ENCODE peak calls at places on chromosomes 7 and 10, in eight cellular contexts. P, W, G, O, T, M, Y and N are unnamed samples.

GRCh38 chr7:64880322-64881297 is 22.5 kb upstream of the ZNF273 start:
- DNase-seq in P (no peak), W (no peak), G (no peak), O (no peak), T (no peak), M (no peak), Y (no peak), N (no peak)

GRCh38 chr7:139727151-139727705 is 50.6 kb downstream of the HIPK2 start:
- DNase-seq in P (no peak), W (no peak), G (no peak), O (no peak), T (no peak), M (no peak), Y (no peak), N (no peak)

GRCh38 chr7:149043936-149044335 is 15.6 kb upstream of the PDIA4 start:
- DNase-seq in P (no peak), W (no peak), G (no peak), O (no peak), T (no peak), M (no peak), Y (no peak), N (no peak)

GRCh38 chr10:80081801-80082750 is 3.6 kb downstream of the TMEM254 start:
- DNase-seq in P (no peak), W (peak), G (no peak), O (no peak), T (no peak), M (no peak), Y (no peak), N (no peak)

GRCh38 chr7:41918597-41918996 is 215.7 kb upstream of the INHBA start:
- DNase-seq in P (no peak), W (no peak), G (no peak), O (no peak), T (no peak), M (peak), Y (no peak), N (no peak)

GRCh38 chr10:73785721-73786511 is 510 bp downstream of the ZSWIM8 start:
- DNase-seq in P (peak), W (peak), G (no peak), O (no peak), T (no peak), M (no peak), Y (peak), N (peak)

GRCh38 chr10:9149134-9149533 is 1094.6 kb downstream of the GATA3 start:
- DNase-seq in P (no peak), W (no peak), G (no peak), O (no peak), T (no peak), M (no peak), Y (no peak), N (no peak)

GRCh38 chr10:21396889-21397288 is 128.6 kb downstream of the SKIDA1 start:
- DNase-seq in P (no peak), W (no peak), G (no peak), O (no peak), T (no peak), M (no peak), Y (no peak), N (no peak)

GRCh38 chr7:134660242-134660785 is 13.7 kb downstream of the BPGM start:
- DNase-seq in P (no peak), W (no peak), G (no peak), O (no peak), T (no peak), M (no peak), Y (no peak), N (no peak)

GRCh38 chr10:5963591-5963990 is 13.8 kb downstream of the IL15RA start:
- DNase-seq in P (no peak), W (no peak), G (no peak), O (no peak), T (no peak), M (no peak), Y (no peak), N (no peak)

GRCh38 chr10:117250409-117250808 is 9.5 kb downstream of the SLC18A2 start:
- DNase-seq in P (no peak), W (no peak), G (no peak), O (no peak), T (no peak), M (no peak), Y (no peak), N (no peak)

GRCh38 chr7:73487486-73487885 is 34.6 kb downstream of the BAZ1B start:
- DNase-seq in P (no peak), W (no peak), G (no peak), O (no peak), T (no peak), M (peak), Y (no peak), N (no peak)

GRCh38 chr7:43653466-43653865 is 70.6 kb downstream of the STK17A start:
- DNase-seq in P (no peak), W (no peak), G (no peak), O (no peak), T (no peak), M (no peak), Y (no peak), N (no peak)

GRCh38 chr10:63115732-63116383 is 17.3 kb upstream of the NRBF2 start:
- DNase-seq in P (no peak), W (no peak), G (no peak), O (no peak), T (no peak), M (peak), Y (no peak), N (no peak)

GRCh38 chr7:100728196-100728595 is 5.2 kb upstream of the ZAN start:
- DNase-seq in P (no peak), W (no peak), G (no peak), O (no peak), T (no peak), M (no peak), Y (no peak), N (no peak)

GRCh38 chr7:129845972-129846327 is 106.8 kb downstream of the UBE2H start:
- DNase-seq in P (no peak), W (no peak), G (no peak), O (no peak), T (no peak), M (peak), Y (no peak), N (no peak)

GRCh38 chr7:155348806-155349205 is 51.1 kb downstream of the INSIG1 start:
- DNase-seq in P (no peak), W (no peak), G (no peak), O (no peak), T (no peak), M (no peak), Y (no peak), N (no peak)

GRCh38 chr10:21532694-21533576 is 1.1 kb upstream of the MLLT10 start:
- DNase-seq in P (no peak), W (no peak), G (no peak), O (no peak), T (no peak), M (no peak), Y (no peak), N (no peak)

GRCh38 chr7:67618569-67619543 is 622.2 kb downstream of the TYW1 start:
- DNase-seq in P (no peak), W (peak), G (no peak), O (no peak), T (peak), M (no peak), Y (no peak), N (no peak)

GRCh38 chr10:133226251-133226808 is 3.7 kb upstream of the UTF1 start:
- DNase-seq in P (no peak), W (no peak), G (no peak), O (no peak), T (no peak), M (no peak), Y (no peak), N (no peak)

GRCh38 chr7:142231716-142232115 is 26.1 kb downstream of the PRSS58 start:
- DNase-seq in P (no peak), W (peak), G (no peak), O (no peak), T (no peak), M (no peak), Y (no peak), N (no peak)

GRCh38 chr10:11532329-11532728 is 79.1 kb downstream of the USP6NL start:
- DNase-seq in P (no peak), W (no peak), G (no peak), O (no peak), T (no peak), M (no peak), Y (no peak), N (no peak)

GRCh38 chr10:11823989-11824346 is 812 bp downstream of the PROSER2 start:
- DNase-seq in P (no peak), W (no peak), G (no peak), O (no peak), T (no peak), M (no peak), Y (no peak), N (no peak)

GRCh38 chr10:112955736-112956421 is 5.8 kb downstream of the TCF7L2 start:
- DNase-seq in P (no peak), W (no peak), G (no peak), O (no peak), T (no peak), M (peak), Y (no peak), N (no peak)

GRCh38 chr7:135224027-135224426 is 9.6 kb upstream of the STRA8 start:
- DNase-seq in P (no peak), W (no peak), G (no peak), O (no peak), T (no peak), M (no peak), Y (no peak), N (no peak)

GRCh38 chr7:8149222-8149621 is 112.7 kb downstream of the ICA1 start:
- DNase-seq in P (no peak), W (no peak), G (no peak), O (no peak), T (no peak), M (no peak), Y (no peak), N (no peak)

GRCh38 chr7:22997871-22998515 is 15.9 kb downstream of the HYCC1 start:
- DNase-seq in P (no peak), W (no peak), G (no peak), O (no peak), T (no peak), M (no peak), Y (no peak), N (no peak)

GRCh38 chr10:14560274-14560673 is 214.4 kb downstream of the FAM107B start:
- DNase-seq in P (no peak), W (peak), G (peak), O (no peak), T (no peak), M (no peak), Y (no peak), N (peak)

GRCh38 chr7:119596651-119597050 is 676.3 kb upstream of the KCND2 start:
- DNase-seq in P (no peak), W (no peak), G (no peak), O (no peak), T (no peak), M (no peak), Y (no peak), N (no peak)

GRCh38 chr7:20351901-20352300 is 21.2 kb downstream of the ITGB8 start:
- DNase-seq in P (no peak), W (no peak), G (no peak), O (no peak), T (no peak), M (peak), Y (no peak), N (no peak)

GRCh38 chr10:115849197-115849596 is 423.8 kb downstream of the GFRA1 start:
- DNase-seq in P (no peak), W (no peak), G (no peak), O (no peak), T (no peak), M (no peak), Y (no peak), N (no peak)